ENCODE peak calls at places on chromosomes 4 and X, in nine cellular contexts. H is PC-9, U is body of pancreas, E is tibial artery, Y is H1, Q is tibial nerve, T is OCI-LY7, O is MM.1S, X is heart right ventricle. P is an unnamed sample. For H3K4me1, the result is how much of the 10 kb centered on the place peaks cover.

GRCh38 chrX:17397074-17397473 is 22.1 kb downstream of the NHS start:
- DNase-seq in T (no peak), X (no peak), O (no peak), U (no peak), E (no peak), Q (no peak), H (no peak), Y (no peak), P (no peak)

GRCh38 chr4:186015212-186015817 is 53.6 kb upstream of the TLR3 start:
- DNase-seq in O (no peak), T (no peak), X (peak), Y (no peak), U (no peak), H (no peak), Q (no peak), E (no peak), P (no peak)

GRCh38 chr4:185211035-185211434 is 1.6 kb downstream of the SNX25 start:
- DNase-seq in U (no peak), O (no peak), T (peak), E (no peak), Y (no peak), H (no peak), X (no peak), Q (no peak), P (no peak)

GRCh38 chrX:43345166-43345565 is 310.9 kb upstream of the MAOA start:
- DNase-seq in T (no peak), Y (no peak), X (no peak), H (no peak), Q (no peak), E (no peak), U (no peak), O (no peak), P (no peak)

GRCh38 chrX:45900751-45901150 is 644.5 kb downstream of the ZNF674 start:
- DNase-seq in Y (no peak), E (no peak), H (no peak), O (no peak), U (no peak), Q (no peak), T (no peak), X (no peak), P (no peak)

GRCh38 chr4:71333960-71334951 is 4.6 kb upstream of the SLC4A4 start:
- DNase-seq in X (no peak), O (no peak), T (no peak), H (peak), U (no peak), E (no peak), Q (no peak), Y (no peak), P (no peak)

GRCh38 chr4:174401471-174402130 is 117.9 kb downstream of the CEP44 start:
- DNase-seq in Y (no peak), T (no peak), X (no peak), O (no peak), H (no peak), Q (no peak), E (no peak), U (no peak), P (no peak)

GRCh38 chr4:72338060-72338459 is 231.0 kb downstream of the ADAMTS3 start:
- DNase-seq in H (no peak), Q (no peak), E (no peak), T (no peak), X (no peak), Y (no peak), O (no peak), U (no peak), P (no peak)

GRCh38 chr4:137635108-137635507 is 102.8 kb upstream of the PCDH18 start:
- DNase-seq in U (no peak), H (no peak), T (no peak), Y (no peak), Q (no peak), X (no peak), O (no peak), E (no peak), P (no peak)

GRCh38 chr4:13476915-13477314 is 7.2 kb downstream of the RAB28 start:
- DNase-seq in Q (no peak), X (no peak), T (no peak), E (no peak), O (peak), Y (no peak), H (no peak), U (no peak), P (no peak)

GRCh38 chr4:10203851-10204250 is 87.3 kb upstream of the WDR1 start:
- DNase-seq in E (no peak), Y (no peak), O (no peak), Q (no peak), H (no peak), U (no peak), X (no peak), T (no peak), P (peak)

GRCh38 chrX:20029728-20030127 is 38.9 kb upstream of the BCLAF3 start:
- DNase-seq in Q (no peak), O (peak), X (no peak), Y (no peak), U (peak), E (no peak), H (peak), T (no peak), P (no peak)

GRCh38 chr4:105191621-105192210 is 45.0 kb downstream of the TET2 start:
- DNase-seq in Q (no peak), T (no peak), O (no peak), X (no peak), U (no peak), H (no peak), E (no peak), Y (no peak), P (no peak)

GRCh38 chrX:141176586-141177451 is at the start of gene LDOC1:
- DNase-seq in T (no peak), X (peak), Q (peak), H (peak), E (peak), O (peak), U (peak), Y (peak), P (peak)

DNA sequence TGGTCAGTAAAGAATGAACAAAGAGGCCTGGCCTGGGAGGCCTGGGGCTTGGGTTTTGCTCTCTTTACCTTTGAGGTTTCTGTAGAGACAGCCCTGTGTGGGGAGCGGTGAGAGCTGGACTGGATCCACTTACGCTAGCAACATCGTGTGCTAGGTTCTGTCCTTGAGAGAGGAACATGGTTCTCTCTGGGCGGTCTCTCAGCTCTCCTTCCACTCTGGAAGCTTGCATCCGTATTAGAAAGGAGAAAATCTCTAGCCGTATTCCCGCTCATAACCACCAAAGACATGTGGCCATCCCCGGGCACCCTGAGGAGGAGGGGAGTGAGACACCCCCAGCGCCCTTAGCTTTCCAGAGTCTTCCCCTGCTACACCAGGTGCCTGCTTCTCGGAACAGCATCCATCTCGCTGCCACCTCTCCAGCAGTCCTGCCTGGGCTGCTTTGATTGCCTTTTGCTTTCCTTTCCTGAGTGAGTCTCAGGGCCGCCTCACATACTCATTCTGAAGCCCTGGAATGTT is 1.3 kb downstream of the TADA2B start:
- DNase-seq in H (no peak), Q (no peak), Y (no peak), X (no peak), U (peak), O (no peak), T (no peak), E (no peak), P (no peak)
- H3K4me1 ChIP-seq in H (under half), Q (under half), Y (under half), X (half or more), U (half or more), O (under half), T (under half), E (under half), P (under half)

DNA sequence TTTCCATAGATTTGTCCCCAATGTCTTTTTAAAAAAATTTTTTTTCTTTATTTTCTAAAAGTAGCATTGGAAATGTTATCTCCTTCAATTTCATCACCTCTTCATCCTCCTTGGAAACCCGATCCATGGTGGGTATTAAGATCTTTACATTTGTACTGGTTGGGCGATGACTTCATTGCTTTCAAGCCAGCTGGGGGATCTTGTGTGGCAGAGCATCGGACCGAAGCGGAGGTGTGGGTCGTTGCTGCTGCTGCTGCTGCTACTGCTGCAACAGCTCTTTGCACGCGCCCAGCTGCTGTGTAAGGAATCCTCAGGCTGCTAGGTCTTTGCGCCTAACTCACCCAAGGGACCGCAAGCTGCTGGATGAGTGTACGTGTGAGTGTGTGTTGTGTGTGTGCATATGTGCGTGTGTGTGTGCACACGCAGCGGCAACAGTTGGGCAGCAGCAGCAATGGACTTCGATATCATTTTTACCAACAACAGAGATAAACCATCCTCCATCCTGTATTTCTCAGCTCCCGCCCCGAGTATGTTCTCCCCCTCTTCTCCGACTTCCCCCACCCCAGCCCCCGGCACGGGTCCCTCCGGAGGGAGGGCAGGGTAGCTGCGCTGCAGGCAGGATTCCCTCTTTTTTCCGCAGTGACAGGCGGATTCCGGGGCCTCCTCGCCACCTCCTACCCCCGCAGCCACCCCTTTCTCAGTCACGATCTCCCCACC is 768 bp upstream of the CDKL5 start:
- DNase-seq in T (peak), H (no peak), Q (no peak), E (no peak), U (peak), X (peak), O (peak), Y (no peak), P (no peak)
- TF ChIP-seq CTCF in T (no peak), H (no peak), Q (no peak), E (no peak), U (no peak), X (no peak), O (no peak), Y (no peak), P (no peak)

DNA sequence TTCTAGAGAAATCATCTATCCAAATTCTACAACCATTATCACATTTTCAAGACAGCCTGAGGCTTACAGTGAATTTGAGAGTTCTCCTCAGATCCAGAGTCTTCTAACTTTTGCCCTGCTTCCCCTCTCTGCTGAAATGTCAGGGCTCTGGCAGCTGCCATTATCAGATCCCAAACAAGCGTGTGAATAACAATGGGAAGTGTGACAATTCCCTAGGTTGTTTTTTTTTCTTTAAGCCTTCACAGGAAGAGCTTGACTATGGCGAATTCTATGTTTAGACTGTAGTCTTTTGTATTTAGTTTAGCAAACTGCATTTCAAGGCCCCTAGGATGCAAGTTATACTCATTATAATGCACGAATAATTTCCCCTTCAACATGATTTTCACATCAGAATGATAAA is 61.3 kb upstream of the KDR start:
- DNase-seq in E (no peak), T (no peak), Q (no peak), U (no peak), O (no peak), Y (no peak), H (no peak), X (peak), P (no peak)
- H3K27ac ChIP-seq in E (no peak), T (no peak), Q (no peak), U (no peak), O (no peak), Y (no peak), H (no peak), X (peak), P (no peak)

DNA sequence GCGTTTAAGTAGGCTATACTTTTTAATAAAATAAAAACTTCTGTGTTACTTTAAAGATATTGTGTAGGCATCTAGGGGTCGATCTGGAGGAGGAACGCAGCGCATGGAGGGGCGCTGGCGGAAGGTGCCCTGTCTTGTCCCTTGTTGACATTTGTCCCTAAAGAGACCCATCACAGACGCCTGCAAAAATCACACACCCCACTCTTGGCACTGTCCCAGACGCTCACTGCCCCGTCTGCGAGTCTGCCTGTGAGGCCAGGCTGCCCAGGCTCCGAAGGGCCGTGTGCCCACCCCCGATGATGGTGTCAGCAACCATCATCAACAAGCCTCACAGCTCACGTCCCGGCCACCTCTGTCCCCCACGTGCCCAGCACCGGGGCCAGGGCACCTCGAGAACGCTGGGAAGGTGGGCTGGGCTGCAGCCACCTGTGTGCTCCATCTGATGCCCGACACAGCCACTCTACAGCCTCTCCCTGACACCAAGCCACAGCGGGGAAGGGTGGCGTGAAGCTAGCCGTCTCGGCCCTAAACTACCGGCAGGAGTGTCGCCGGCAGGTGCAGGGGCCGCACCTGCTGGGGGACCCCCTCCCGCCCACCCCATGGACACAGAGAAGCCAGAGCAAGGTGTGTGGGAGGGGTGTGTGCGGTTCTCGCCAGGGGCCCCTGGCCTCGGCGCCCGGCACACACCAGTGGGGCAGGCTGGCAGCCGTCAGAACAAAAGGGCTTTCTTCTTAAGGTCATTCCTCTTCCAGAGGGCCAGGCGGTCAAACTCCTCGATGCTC is 26.8 kb upstream of the AFAP1 start:
- DNase-seq in Y (no peak), O (no peak), U (no peak), E (no peak), Q (no peak), H (no peak), X (no peak), T (no peak), P (no peak)
- H3K4me1 ChIP-seq in Y (under half), O (under half), U (under half), E (under half), Q (under half), H (half or more), X (under half), T (under half), P (under half)

DNA sequence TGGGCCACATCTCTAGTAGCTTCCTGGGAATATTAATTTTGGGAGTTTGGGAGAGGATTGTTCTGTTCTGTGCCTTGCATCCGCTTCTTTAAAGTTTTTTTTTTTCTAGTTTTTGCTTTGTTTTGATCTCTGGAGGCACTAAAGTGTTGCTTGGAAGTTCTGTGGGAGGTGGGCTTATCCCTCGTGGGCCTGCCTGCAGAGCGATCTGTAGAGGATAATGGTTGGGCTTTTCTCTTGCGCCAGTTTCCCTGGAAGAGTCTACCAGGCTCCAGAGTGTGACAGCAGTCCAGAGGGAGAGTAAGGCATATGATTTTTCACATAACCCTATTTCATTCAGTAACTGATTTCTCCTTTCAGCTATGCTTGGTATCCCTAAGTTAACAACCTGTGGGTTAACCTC is 50.6 kb downstream of the STOX2 start:
- DNase-seq in H (no peak), E (no peak), T (no peak), Q (no peak), X (no peak), Y (no peak), O (no peak), U (no peak), P (no peak)
- TF ChIP-seq CTCF in H (no peak), E (no peak), T (no peak), Q (no peak), X (no peak), Y (no peak), O (no peak), U (no peak), P (no peak)

DNA sequence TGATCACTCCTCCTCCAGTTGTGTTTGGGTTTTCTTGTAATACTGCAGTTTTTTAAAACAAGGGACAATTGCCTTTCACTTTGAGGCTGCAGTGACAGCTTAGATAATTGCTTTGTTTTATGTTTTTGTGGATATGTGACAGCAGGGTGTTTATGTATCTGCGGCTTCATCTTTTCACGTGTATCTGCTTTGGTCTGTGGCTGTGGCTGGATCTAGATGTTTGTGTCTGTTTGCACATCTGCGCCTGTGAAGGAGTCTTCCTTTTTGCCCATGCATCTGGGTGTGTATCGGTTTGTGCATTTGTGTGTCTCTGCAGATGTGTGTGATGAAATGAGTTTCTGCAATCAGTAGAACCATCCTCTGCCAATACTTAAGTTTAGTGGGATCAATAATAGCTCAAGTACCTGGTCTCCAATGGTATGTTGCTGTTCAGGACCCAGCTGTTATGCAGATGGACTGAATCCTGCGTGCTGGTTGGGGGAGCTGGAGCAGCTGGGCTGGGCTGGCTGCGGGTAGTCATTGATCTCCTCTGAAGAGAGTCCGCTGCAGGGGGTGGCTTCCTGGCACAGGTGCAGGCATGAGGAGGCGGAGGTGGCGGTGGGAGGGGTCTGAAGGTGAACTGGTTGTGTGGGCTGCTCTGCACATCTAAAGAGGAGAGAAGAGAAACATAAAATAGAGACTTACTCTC is 390.3 kb downstream of the SH2D1A start:
- DNase-seq in E (no peak), Q (no peak), Y (peak), H (no peak), X (no peak), U (no peak), T (no peak), O (peak), P (no peak)
- H3K27ac ChIP-seq in E (no peak), Q (no peak), Y (no peak), H (no peak), X (no peak), U (no peak), T (no peak), O (no peak), P (no peak)

GRCh38 chr4:169250796-169251195 is 20.0 kb downstream of the SH3RF1 start:
- DNase-seq in T (no peak), Q (no peak), E (no peak), X (no peak), Y (no peak), H (no peak), O (no peak), U (no peak), P (no peak)
- H3K4me1 ChIP-seq in T (under half), Q (under half), E (half or more), X (half or more), Y (under half), H (half or more), O (under half), U (half or more), P (under half)

GRCh38 chrX:48703642-48704481 is 7.3 kb downstream of the SUV39H1 start:
- DNase-seq in O (no peak), X (no peak), Q (no peak), U (no peak), T (no peak), E (no peak), Y (no peak), H (peak), P (no peak)
- TF ChIP-seq CTCF in O (no peak), X (no peak), Q (no peak), U (no peak), T (no peak), E (no peak), Y (no peak), H (no peak), P (no peak)

GRCh38 chr4:82746705-82747567 is 51.7 kb downstream of the SCD5 start:
- DNase-seq in H (no peak), X (no peak), O (no peak), T (no peak), Q (no peak), E (no peak), U (no peak), Y (no peak), P (no peak)
- H3K27ac ChIP-seq in H (peak), X (no peak), O (no peak), T (no peak), Q (no peak), E (no peak), U (peak), Y (no peak), P (no peak)

DNA sequence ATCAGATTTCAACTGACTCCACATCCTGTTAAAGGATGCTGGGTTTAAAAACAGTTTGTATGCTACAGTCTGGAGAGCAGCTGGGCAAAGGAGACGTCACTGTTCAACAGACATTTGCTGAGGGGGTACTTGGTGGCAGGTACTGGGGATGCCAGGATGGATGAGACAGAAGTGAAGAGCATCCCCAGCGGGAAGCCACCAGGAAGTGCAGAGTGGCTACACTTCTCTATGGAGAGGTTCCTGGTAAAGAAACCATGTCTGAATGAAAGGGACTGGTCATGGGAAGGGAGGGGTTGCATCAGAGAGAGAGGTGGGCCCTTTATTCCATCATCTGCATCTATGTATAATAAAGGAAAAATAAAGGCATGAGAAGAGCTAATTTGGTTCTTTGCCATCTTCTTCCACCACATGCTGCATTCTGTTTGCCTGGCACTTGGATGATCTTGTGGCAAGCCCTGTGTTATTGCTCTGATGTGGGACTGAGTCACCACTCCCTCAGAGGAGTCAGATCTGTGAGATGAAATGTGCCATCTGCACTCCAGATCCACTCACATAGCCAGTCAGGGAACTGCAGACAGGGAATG is 144.9 kb downstream of the SOWAHB start:
- DNase-seq in T (no peak), E (peak), Y (no peak), U (no peak), H (no peak), X (no peak), O (no peak), Q (no peak), P (no peak)
- H3K4me1 ChIP-seq in T (under half), E (half or more), Y (under half), U (under half), H (under half), X (under half), O (under half), Q (under half), P (under half)

P was measured in lung.